ENCODE peak calls at places on chromosomes 4 and X, in four cellular contexts. K is endothelial cell, T is B cell, V is colonic mucosa. G is an unnamed sample.

GRCh38 chrX:44253573-44253942 is 89.9 kb downstream of the EFHC2 start:
- DNase-seq in K (no peak), T (no peak), V (no peak), G (no peak)

GRCh38 chrX:106481341-106481740 is 130.4 kb upstream of the RADX start:
- DNase-seq in K (peak; percentile 58), T (peak; percentile 55), V (peak; percentile 72), G (no peak)

GRCh38 chr4:183984561-183984960 is 79.5 kb downstream of the STOX2 start:
- DNase-seq in K (no peak), T (no peak), V (no peak), G (no peak)

GRCh38 chr4:3703677-3704521 is 62.3 kb upstream of the ADRA2C start:
- DNase-seq in K (no peak), T (no peak), V (no peak), G (no peak)

GRCh38 chr4:1172228-1172851 is at the start of gene SPON2:
- DNase-seq in K (no peak), T (peak; percentile 42), V (no peak), G (no peak)

GRCh38 chrX:53438174-53438831 is 4.1 kb upstream of the HSD17B10 start:
- DNase-seq in K (no peak), T (no peak), V (no peak), G (no peak)

GRCh38 chrX:12771445-12772069 is 19.7 kb upstream of the PRPS2 start:
- DNase-seq in K (peak; percentile 63), T (peak; percentile 88), V (peak; percentile 49), G (peak; percentile 55)

GRCh38 chrX:66074920-66075879 is 35.3 kb upstream of the VSIG4 start:
- DNase-seq in K (no peak), T (peak; percentile 23), V (peak; percentile 23), G (no peak)

GRCh38 chrX:113287761-113288160 is 447.1 kb upstream of the AMOT start:
- DNase-seq in K (no peak), T (no peak), V (no peak), G (no peak)

GRCh38 chr4:40323866-40324265 is 11.3 kb upstream of the CHRNA9 start:
- DNase-seq in K (no peak), T (no peak), V (no peak), G (no peak)

GRCh38 chrX:41095962-41096955 is 11.0 kb downstream of the USP9X start:
- DNase-seq in K (no peak), T (no peak), V (no peak), G (no peak)

GRCh38 chr4:142307857-142308256 is 538.2 kb downstream of the INPP4B start:
- DNase-seq in K (no peak), T (no peak), V (peak; percentile 27), G (no peak)

GRCh38 chr4:161894493-161895167 is 269.2 kb downstream of the FSTL5 start:
- DNase-seq in K (no peak), T (no peak), V (no peak), G (no peak)

GRCh38 chr4:94507281-94507680 is 55.5 kb downstream of the PDLIM5 start:
- DNase-seq in K (no peak), T (no peak), V (no peak), G (no peak)

GRCh38 chr4:78517050-78517652 is 34.4 kb upstream of the ANXA3 start:
- DNase-seq in K (no peak), T (no peak), V (no peak), G (no peak)

GRCh38 chrX:24117288-24117687 is 32.2 kb upstream of the ZFX start:
- DNase-seq in K (no peak), T (no peak), V (peak; percentile 18), G (no peak)

GRCh38 chrX:48896611-48897011 is 957 bp downstream of the TIMM17B start:
- DNase-seq in K (no peak), T (no peak), V (no peak), G (no peak)

GRCh38 chrX:72659726-72660125 is 54.4 kb downstream of the PHKA1 start:
- DNase-seq in K (no peak), T (no peak), V (no peak), G (no peak)

GRCh38 chr4:74223801-74224200 is 65.9 kb downstream of the MTHFD2L start:
- DNase-seq in K (no peak), T (no peak), V (no peak), G (no peak)

GRCh38 chr4:124459922-124460301 is 252.6 kb downstream of the ANKRD50 start:
- DNase-seq in K (peak; percentile 39), T (no peak), V (no peak), G (no peak)

GRCh38 chrX:13620202-13620601 is 32.7 kb upstream of the TCEANC start:
- DNase-seq in K (no peak), T (no peak), V (no peak), G (no peak)